ENCODE peak calls at places on chromosomes 7 and 10, in five cellular contexts. One of them, this sample, is unnamed.

GRCh38 chr10:23344251-23344841 is at the start of gene C10orf67:
- DNase-seq in body of pancreas: peak
- DNase-seq in A549: peak
- DNase-seq in HCT116: no peak
- DNase-seq in heart left ventricle: peak
- DNase-seq in this sample: no peak

GRCh38 chr10:133335238-133336122 is 1.2 kb downstream of the CALY start:
- DNase-seq in A549: peak
- DNase-seq in heart left ventricle: no peak
- DNase-seq in HCT116: no peak
- DNase-seq in body of pancreas: peak
- DNase-seq in this sample: no peak

GRCh38 chr10:22986771-22987542 is 59.1 kb downstream of the ARMC3 start:
- DNase-seq in A549: peak
- DNase-seq in HCT116: peak
- DNase-seq in heart left ventricle: no peak
- DNase-seq in body of pancreas: no peak
- DNase-seq in this sample: no peak

GRCh38 chr10:43816351-43817321 is 168.0 kb upstream of the ZNF32 start:
- DNase-seq in A549: no peak
- DNase-seq in body of pancreas: peak
- DNase-seq in HCT116: no peak
- DNase-seq in heart left ventricle: no peak
- DNase-seq in this sample: peak

GRCh38 chr7:20399516-20399915 is 68.8 kb downstream of the ITGB8 start:
- DNase-seq in heart left ventricle: no peak
- DNase-seq in HCT116: no peak
- DNase-seq in body of pancreas: no peak
- DNase-seq in A549: no peak
- DNase-seq in this sample: no peak

GRCh38 chr10:35409094-35409582 is 72.8 kb downstream of the CCNY start:
- DNase-seq in body of pancreas: peak
- DNase-seq in HCT116: no peak
- DNase-seq in heart left ventricle: no peak
- DNase-seq in A549: no peak
- DNase-seq in this sample: peak

GRCh38 chr7:155965010-155965409 is 152.7 kb upstream of the SHH start:
- DNase-seq in heart left ventricle: no peak
- DNase-seq in body of pancreas: no peak
- DNase-seq in A549: no peak
- DNase-seq in HCT116: peak
- DNase-seq in this sample: peak

GRCh38 chr7:32536585-32536984 is 41.3 kb downstream of the AVL9 start:
- DNase-seq in heart left ventricle: no peak
- DNase-seq in HCT116: peak
- DNase-seq in A549: peak
- DNase-seq in body of pancreas: no peak
- DNase-seq in this sample: peak

GRCh38 chr10:44045020-44045419 is 339.9 kb downstream of the CXCL12 start:
- DNase-seq in A549: no peak
- DNase-seq in HCT116: no peak
- DNase-seq in body of pancreas: no peak
- DNase-seq in heart left ventricle: no peak
- DNase-seq in this sample: no peak

GRCh38 chr10:114548662-114549061 is 109.4 kb downstream of the ABLIM1 start:
- DNase-seq in heart left ventricle: no peak
- DNase-seq in A549: peak
- DNase-seq in body of pancreas: peak
- DNase-seq in HCT116: peak
- DNase-seq in this sample: no peak

GRCh38 chr7:29217112-29217511 is 22.5 kb downstream of the CHN2 start:
- DNase-seq in HCT116: no peak
- DNase-seq in body of pancreas: no peak
- DNase-seq in A549: no peak
- DNase-seq in heart left ventricle: no peak
- DNase-seq in this sample: no peak

GRCh38 chr10:32327364-32327691 is 19.6 kb downstream of the EPC1 start:
- DNase-seq in body of pancreas: no peak
- DNase-seq in heart left ventricle: no peak
- DNase-seq in HCT116: no peak
- DNase-seq in A549: no peak
- DNase-seq in this sample: no peak

GRCh38 chr10:59229451-59229850 is 53.0 kb downstream of the PHYHIPL start:
- DNase-seq in HCT116: no peak
- DNase-seq in body of pancreas: no peak
- DNase-seq in A549: no peak
- DNase-seq in heart left ventricle: no peak
- DNase-seq in this sample: no peak

GRCh38 chr7:123372368-123372767 is 162.0 kb downstream of the IQUB start:
- DNase-seq in A549: no peak
- DNase-seq in body of pancreas: no peak
- DNase-seq in HCT116: no peak
- DNase-seq in heart left ventricle: no peak
- DNase-seq in this sample: no peak

GRCh38 chr10:28020080-28020860 is 21.4 kb upstream of the ODAD2 start:
- DNase-seq in A549: no peak
- DNase-seq in heart left ventricle: no peak
- DNase-seq in body of pancreas: no peak
- DNase-seq in HCT116: no peak
- DNase-seq in this sample: no peak

GRCh38 chr10:995559-995926 is 7.3 kb downstream of the GTPBP4 start:
- DNase-seq in body of pancreas: no peak
- DNase-seq in HCT116: no peak
- DNase-seq in heart left ventricle: no peak
- DNase-seq in A549: no peak
- DNase-seq in this sample: no peak

DNA sequence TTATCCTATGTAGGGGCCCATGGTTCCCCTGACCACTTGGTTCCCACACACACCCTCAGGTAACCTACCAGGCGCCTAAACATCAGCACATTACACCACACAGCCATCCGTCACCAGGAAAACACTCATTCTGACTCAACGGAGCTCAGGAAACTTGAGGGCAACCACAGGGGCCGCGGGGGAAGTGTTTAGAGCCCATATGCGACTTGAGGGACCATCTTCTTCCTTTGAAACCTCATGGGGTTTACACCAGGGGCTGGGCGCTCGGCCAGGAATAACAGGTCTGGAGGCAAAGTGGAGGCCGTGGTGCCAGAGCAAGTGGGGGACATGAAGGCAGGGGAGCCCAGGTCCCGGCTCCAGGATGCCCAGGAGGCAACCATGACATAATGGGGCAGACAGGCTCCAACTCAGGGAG is 1.5 kb downstream of the STX1A start:
- DNase-seq in A549: no peak
- DNase-seq in heart left ventricle: no peak
- DNase-seq in HCT116: peak
- DNase-seq in body of pancreas: no peak
- DNase-seq in this sample: peak
- TF ChIP-seq POLR2A in A549: no peak
- TF ChIP-seq POLR2A in heart left ventricle: no peak
- TF ChIP-seq POLR2A in HCT116: no peak
- TF ChIP-seq POLR2A in body of pancreas: no peak
- TF ChIP-seq POLR2A in this sample: peak

GRCh38 chr7:139034855-139035587 is 821 bp downstream of the ZC3HAV1L start:
- DNase-seq in body of pancreas: peak
- DNase-seq in heart left ventricle: no peak
- DNase-seq in A549: peak
- DNase-seq in HCT116: no peak
- DNase-seq in this sample: no peak

GRCh38 chr7:139036901-139037300 is 1.1 kb upstream of the ZC3HAV1L start:
- DNase-seq in body of pancreas: no peak
- DNase-seq in A549: no peak
- DNase-seq in heart left ventricle: no peak
- DNase-seq in HCT116: no peak
- DNase-seq in this sample: no peak

GRCh38 chr7:139034336-139034735 is 1.5 kb downstream of the ZC3HAV1L start:
- DNase-seq in body of pancreas: no peak
- DNase-seq in HCT116: no peak
- DNase-seq in heart left ventricle: no peak
- DNase-seq in A549: no peak
- DNase-seq in this sample: no peak

GRCh38 chr7:139033346-139034114 is 2.3 kb downstream of the ZC3HAV1L start:
- DNase-seq in A549: no peak
- DNase-seq in body of pancreas: no peak
- DNase-seq in heart left ventricle: no peak
- DNase-seq in HCT116: no peak
- DNase-seq in this sample: no peak

DNA sequence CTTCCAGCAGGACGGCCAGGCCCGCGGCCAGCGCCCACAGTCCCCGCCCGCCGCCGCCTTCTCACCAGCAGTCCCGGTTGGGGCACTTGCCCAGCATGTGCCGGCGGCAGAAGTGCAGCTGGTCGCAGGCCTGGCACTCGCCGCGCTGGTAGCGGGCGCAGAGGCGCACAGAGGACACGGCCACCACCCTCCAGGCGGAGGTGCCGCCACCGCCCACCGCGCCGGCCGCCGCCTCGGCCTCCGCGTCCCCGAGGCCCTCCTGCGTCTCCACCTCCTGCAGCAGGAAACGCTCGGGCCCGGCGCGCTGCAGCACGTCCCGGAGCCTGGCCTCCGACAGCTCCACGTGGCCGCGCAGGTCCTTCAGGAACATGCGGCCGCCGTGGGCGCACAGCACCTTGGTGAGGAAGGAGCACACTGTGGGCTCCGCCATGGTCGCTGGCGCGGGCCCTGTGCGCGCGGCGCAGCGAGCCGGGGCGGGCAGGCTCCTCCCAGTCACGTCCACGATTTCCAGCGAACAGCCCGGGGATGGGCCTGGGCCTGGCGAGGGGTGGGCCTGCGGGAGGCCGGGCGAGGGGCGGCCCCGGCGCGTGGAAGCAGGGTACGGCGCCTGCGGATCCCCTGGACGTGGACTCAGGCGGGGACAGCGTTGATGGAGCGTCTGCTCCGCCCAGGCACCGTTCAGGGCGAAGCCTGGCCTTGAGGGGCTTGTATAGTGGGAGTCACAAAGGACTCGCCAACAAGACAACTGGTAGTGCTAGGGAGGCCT is at the start of gene ZC3HAV1L:
- DNase-seq in heart left ventricle: peak
- DNase-seq in A549: peak
- DNase-seq in body of pancreas: peak
- DNase-seq in HCT116: peak
- DNase-seq in this sample: no peak
- TF ChIP-seq POLR2A in heart left ventricle: peak
- TF ChIP-seq POLR2A in A549: peak
- TF ChIP-seq POLR2A in body of pancreas: peak
- TF ChIP-seq POLR2A in HCT116: peak
- TF ChIP-seq POLR2A in this sample: peak

GRCh38 chr10:79053481-79054202 is 15.1 kb upstream of the ZMIZ1 start:
- DNase-seq in HCT116: no peak
- DNase-seq in A549: no peak
- DNase-seq in heart left ventricle: peak
- DNase-seq in body of pancreas: no peak
- DNase-seq in this sample: no peak

GRCh38 chr10:79055100-79055782 is 13.5 kb upstream of the ZMIZ1 start:
- DNase-seq in HCT116: no peak
- DNase-seq in A549: no peak
- DNase-seq in body of pancreas: no peak
- DNase-seq in heart left ventricle: no peak
- DNase-seq in this sample: no peak

GRCh38 chr10:79055892-79056291 is 12.9 kb upstream of the ZMIZ1 start:
- DNase-seq in body of pancreas: no peak
- DNase-seq in HCT116: no peak
- DNase-seq in heart left ventricle: peak
- DNase-seq in A549: no peak
- DNase-seq in this sample: no peak

GRCh38 chr10:79053081-79053434 is 15.7 kb upstream of the ZMIZ1 start:
- DNase-seq in HCT116: no peak
- DNase-seq in A549: no peak
- DNase-seq in body of pancreas: no peak
- DNase-seq in heart left ventricle: no peak
- DNase-seq in this sample: no peak

DNA sequence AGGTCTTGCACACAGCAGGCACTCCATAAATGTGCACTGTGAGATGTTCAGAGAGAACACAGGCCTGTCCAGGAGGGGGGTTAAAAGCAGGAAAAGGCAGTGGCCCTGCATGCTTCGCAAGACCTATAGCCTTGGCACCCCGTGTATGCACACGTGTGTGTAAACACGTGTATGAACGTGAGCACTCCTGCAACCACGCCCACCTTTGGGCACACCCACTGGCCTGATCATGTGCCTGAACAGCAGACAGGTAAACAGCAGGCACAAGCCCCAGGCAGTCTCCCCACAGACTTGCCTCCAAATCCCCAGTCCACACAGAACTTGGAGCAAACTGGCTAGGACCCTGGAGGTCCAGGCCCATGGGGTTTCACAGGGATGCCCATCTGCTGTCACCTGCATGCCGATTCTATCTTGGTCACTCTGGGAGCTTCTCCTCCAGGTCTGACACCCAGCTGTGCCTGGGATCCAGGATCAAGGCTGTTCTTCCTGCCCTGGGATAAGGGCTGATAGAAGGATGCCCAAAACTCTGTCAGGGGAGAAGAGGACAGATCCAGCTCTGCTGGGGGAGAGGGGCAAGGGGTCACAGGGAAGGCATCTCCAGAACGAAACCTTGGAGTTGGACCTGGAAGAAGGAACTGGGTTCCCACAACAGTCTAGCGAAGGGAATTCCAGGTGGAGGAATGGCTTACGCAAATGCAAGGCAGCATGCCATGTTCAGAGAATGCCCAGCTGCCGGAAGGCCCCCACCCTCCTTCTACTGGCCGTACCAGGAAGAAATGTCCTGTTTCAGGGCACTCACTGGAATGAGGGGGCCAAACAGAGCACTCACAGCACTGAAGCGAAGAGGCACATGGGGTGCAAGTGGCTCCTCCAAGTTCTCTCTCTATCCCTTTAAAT is 14.3 kb upstream of the ZMIZ1 start:
- DNase-seq in body of pancreas: peak
- DNase-seq in HCT116: no peak
- DNase-seq in A549: no peak
- DNase-seq in heart left ventricle: no peak
- DNase-seq in this sample: no peak
- TF ChIP-seq POLR2A in body of pancreas: no peak
- TF ChIP-seq POLR2A in HCT116: no peak
- TF ChIP-seq POLR2A in A549: no peak
- TF ChIP-seq POLR2A in heart left ventricle: no peak
- TF ChIP-seq POLR2A in this sample: no peak

GRCh38 chr10:79148452-79149344 is 79.9 kb downstream of the ZMIZ1 start:
- DNase-seq in HCT116: no peak
- DNase-seq in A549: peak
- DNase-seq in body of pancreas: peak
- DNase-seq in heart left ventricle: peak
- DNase-seq in this sample: peak
- TF ChIP-seq POLR2A in HCT116: no peak
- TF ChIP-seq POLR2A in A549: no peak
- TF ChIP-seq POLR2A in body of pancreas: peak
- TF ChIP-seq POLR2A in heart left ventricle: peak
- TF ChIP-seq POLR2A in this sample: peak

This sample was measured in H54.